ENCODE peak calls at places on chromosomes 13 and 19, in eight cellular contexts. One of them, this sample, is unnamed. For H3K9me2, the result is how much of the 10 kb centered on the place peaks cover.

GRCh38 chr19:44812142-44812718 is 3.3 kb downstream of the BCAM start:
- DNase-seq in Karpas-422: no peak
- DNase-seq in GM23338: no peak
- DNase-seq in PC-3: no peak
- DNase-seq in hepatocyte: no peak
- DNase-seq in MM.1S: no peak
- DNase-seq in PC-9: no peak
- DNase-seq in SK-N-SH: no peak
- DNase-seq in this sample: no peak

GRCh38 chr19:57055956-57056355 is 63.8 kb upstream of the USP29 start:
- DNase-seq in Karpas-422: no peak
- DNase-seq in GM23338: no peak
- DNase-seq in PC-3: no peak
- DNase-seq in hepatocyte: no peak
- DNase-seq in MM.1S: no peak
- DNase-seq in PC-9: no peak
- DNase-seq in SK-N-SH: no peak
- DNase-seq in this sample: no peak

GRCh38 chr13:74105871-74106270 is 28.3 kb downstream of the KLF12 start:
- DNase-seq in Karpas-422: no peak
- DNase-seq in GM23338: no peak
- DNase-seq in PC-3: no peak
- DNase-seq in hepatocyte: no peak
- DNase-seq in MM.1S: no peak
- DNase-seq in PC-9: no peak
- DNase-seq in SK-N-SH: no peak
- DNase-seq in this sample: no peak

GRCh38 chr19:51971624-51972023 is 15.0 kb downstream of the ZNF350 start:
- DNase-seq in Karpas-422: peak
- DNase-seq in GM23338: peak
- DNase-seq in PC-3: no peak
- DNase-seq in hepatocyte: no peak
- DNase-seq in MM.1S: no peak
- DNase-seq in PC-9: peak
- DNase-seq in SK-N-SH: no peak
- DNase-seq in this sample: no peak

GRCh38 chr19:2503521-2504109 is 27.7 kb downstream of the GADD45B start:
- DNase-seq in Karpas-422: peak
- DNase-seq in GM23338: no peak
- DNase-seq in PC-3: peak
- DNase-seq in hepatocyte: peak
- DNase-seq in MM.1S: no peak
- DNase-seq in PC-9: peak
- DNase-seq in SK-N-SH: no peak
- DNase-seq in this sample: peak

GRCh38 chr19:42048992-42049391 is 21.0 kb downstream of the GRIK5 start:
- DNase-seq in Karpas-422: no peak
- DNase-seq in GM23338: no peak
- DNase-seq in PC-3: peak
- DNase-seq in hepatocyte: no peak
- DNase-seq in MM.1S: no peak
- DNase-seq in PC-9: peak
- DNase-seq in SK-N-SH: no peak
- DNase-seq in this sample: no peak

GRCh38 chr13:100535401-100536135 is 53.0 kb downstream of the GGACT start:
- DNase-seq in Karpas-422: no peak
- DNase-seq in GM23338: no peak
- DNase-seq in PC-3: no peak
- DNase-seq in hepatocyte: no peak
- DNase-seq in MM.1S: no peak
- DNase-seq in PC-9: no peak
- DNase-seq in SK-N-SH: no peak
- DNase-seq in this sample: no peak

GRCh38 chr13:60755380-60756163 is 358.6 kb downstream of the TDRD3 start:
- DNase-seq in Karpas-422: no peak
- DNase-seq in GM23338: peak
- DNase-seq in PC-3: peak
- DNase-seq in hepatocyte: peak
- DNase-seq in MM.1S: no peak
- DNase-seq in PC-9: peak
- DNase-seq in SK-N-SH: no peak
- DNase-seq in this sample: no peak

GRCh38 chr13:99648266-99648665 is 147.0 kb downstream of the TM9SF2 start:
- DNase-seq in Karpas-422: no peak
- DNase-seq in GM23338: no peak
- DNase-seq in PC-3: no peak
- DNase-seq in hepatocyte: no peak
- DNase-seq in MM.1S: no peak
- DNase-seq in PC-9: no peak
- DNase-seq in SK-N-SH: no peak
- DNase-seq in this sample: no peak

GRCh38 chr13:68697551-68697950 is 1410.1 kb upstream of the ATXN8OS start:
- DNase-seq in Karpas-422: no peak
- DNase-seq in GM23338: no peak
- DNase-seq in PC-3: no peak
- DNase-seq in hepatocyte: peak
- DNase-seq in MM.1S: peak
- DNase-seq in PC-9: no peak
- DNase-seq in SK-N-SH: peak
- DNase-seq in this sample: no peak

GRCh38 chr13:20525601-20526544 is at the start of gene CRYL1:
- DNase-seq in Karpas-422: peak
- DNase-seq in GM23338: peak
- DNase-seq in PC-3: peak
- DNase-seq in hepatocyte: peak
- DNase-seq in MM.1S: peak
- DNase-seq in PC-9: peak
- DNase-seq in SK-N-SH: peak
- DNase-seq in this sample: no peak

GRCh38 chr19:47226426-47227346 is 4.3 kb downstream of the BBC3 start:
- DNase-seq in Karpas-422: peak
- DNase-seq in GM23338: peak
- DNase-seq in PC-3: peak
- DNase-seq in hepatocyte: peak
- DNase-seq in MM.1S: peak
- DNase-seq in PC-9: peak
- DNase-seq in SK-N-SH: peak
- DNase-seq in this sample: peak

GRCh38 chr13:34108396-34108795 is 290.4 kb downstream of the RFC3 start:
- DNase-seq in Karpas-422: no peak
- DNase-seq in GM23338: no peak
- DNase-seq in PC-3: peak
- DNase-seq in hepatocyte: peak
- DNase-seq in MM.1S: no peak
- DNase-seq in PC-9: no peak
- DNase-seq in SK-N-SH: no peak
- DNase-seq in this sample: no peak

GRCh38 chr13:28128030-28128429 is 10.3 kb upstream of the PAN3 start:
- DNase-seq in Karpas-422: no peak
- DNase-seq in GM23338: no peak
- DNase-seq in PC-3: no peak
- DNase-seq in hepatocyte: no peak
- DNase-seq in MM.1S: no peak
- DNase-seq in PC-9: no peak
- DNase-seq in SK-N-SH: no peak
- DNase-seq in this sample: no peak

GRCh38 chr13:51364404-51365008 is 25.0 kb downstream of the SERPINE3 start:
- DNase-seq in Karpas-422: no peak
- DNase-seq in GM23338: no peak
- DNase-seq in PC-3: peak
- DNase-seq in hepatocyte: no peak
- DNase-seq in MM.1S: no peak
- DNase-seq in PC-9: no peak
- DNase-seq in SK-N-SH: no peak
- DNase-seq in this sample: no peak

GRCh38 chr13:90154311-90154960 is 1193.1 kb upstream of the MIR17HG start:
- DNase-seq in Karpas-422: no peak
- DNase-seq in GM23338: no peak
- DNase-seq in PC-3: peak
- DNase-seq in hepatocyte: no peak
- DNase-seq in MM.1S: no peak
- DNase-seq in PC-9: no peak
- DNase-seq in SK-N-SH: no peak
- DNase-seq in this sample: no peak

GRCh38 chr13:90156390-90156789 is 1191.1 kb upstream of the MIR17HG start:
- DNase-seq in Karpas-422: no peak
- DNase-seq in GM23338: no peak
- DNase-seq in PC-3: no peak
- DNase-seq in hepatocyte: no peak
- DNase-seq in MM.1S: no peak
- DNase-seq in PC-9: no peak
- DNase-seq in SK-N-SH: no peak
- DNase-seq in this sample: no peak
- H3K9me2 ChIP-seq in Karpas-422: under half
- H3K9me2 ChIP-seq in GM23338: under half
- H3K9me2 ChIP-seq in PC-3: under half
- H3K9me2 ChIP-seq in hepatocyte: under half
- H3K9me2 ChIP-seq in MM.1S: under half
- H3K9me2 ChIP-seq in PC-9: under half
- H3K9me2 ChIP-seq in SK-N-SH: under half
- H3K9me2 ChIP-seq in this sample: under half

DNA sequence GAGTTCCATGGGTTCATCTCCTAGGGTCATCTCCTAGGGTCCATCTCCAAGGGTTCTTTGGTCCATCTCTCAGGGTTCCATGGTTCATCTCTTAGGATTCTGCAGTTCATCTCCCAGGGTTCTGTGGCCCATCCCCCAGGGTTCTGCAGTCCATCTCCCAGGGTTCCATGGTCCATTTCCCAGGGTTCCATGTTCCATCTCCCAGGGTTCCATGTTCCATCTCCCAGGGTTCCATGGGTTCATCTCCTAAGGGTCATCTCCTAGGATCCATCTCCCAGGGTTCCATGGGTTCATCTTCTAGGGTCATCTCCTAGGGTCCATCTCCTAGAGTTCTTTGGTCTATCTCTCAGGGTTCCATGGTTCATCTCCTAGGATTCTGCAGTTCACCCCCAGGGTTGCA is 4.9 kb downstream of the TMEM59L start:
- DNase-seq in Karpas-422: no peak
- DNase-seq in GM23338: no peak
- DNase-seq in PC-3: no peak
- DNase-seq in hepatocyte: no peak
- DNase-seq in MM.1S: no peak
- DNase-seq in PC-9: no peak
- DNase-seq in SK-N-SH: no peak
- DNase-seq in this sample: no peak
- H3K9me2 ChIP-seq in Karpas-422: under half
- H3K9me2 ChIP-seq in GM23338: under half
- H3K9me2 ChIP-seq in PC-3: under half
- H3K9me2 ChIP-seq in hepatocyte: under half
- H3K9me2 ChIP-seq in MM.1S: under half
- H3K9me2 ChIP-seq in PC-9: under half
- H3K9me2 ChIP-seq in SK-N-SH: under half
- H3K9me2 ChIP-seq in this sample: under half

GRCh38 chr13:111153977-111154332 is 38.8 kb downstream of the ARHGEF7 start:
- DNase-seq in Karpas-422: peak
- DNase-seq in GM23338: peak
- DNase-seq in PC-3: peak
- DNase-seq in hepatocyte: no peak
- DNase-seq in MM.1S: peak
- DNase-seq in PC-9: peak
- DNase-seq in SK-N-SH: no peak
- DNase-seq in this sample: no peak
- H3K9me2 ChIP-seq in Karpas-422: under half
- H3K9me2 ChIP-seq in GM23338: under half
- H3K9me2 ChIP-seq in PC-3: under half
- H3K9me2 ChIP-seq in hepatocyte: under half
- H3K9me2 ChIP-seq in MM.1S: under half
- H3K9me2 ChIP-seq in PC-9: under half
- H3K9me2 ChIP-seq in SK-N-SH: under half
- H3K9me2 ChIP-seq in this sample: under half

GRCh38 chr13:101739382-101740178 is 287.1 kb downstream of the ITGBL1 start:
- DNase-seq in Karpas-422: no peak
- DNase-seq in GM23338: no peak
- DNase-seq in PC-3: no peak
- DNase-seq in hepatocyte: no peak
- DNase-seq in MM.1S: no peak
- DNase-seq in PC-9: no peak
- DNase-seq in SK-N-SH: no peak
- DNase-seq in this sample: no peak

GRCh38 chr13:101736551-101736950 is 284.1 kb downstream of the ITGBL1 start:
- DNase-seq in Karpas-422: no peak
- DNase-seq in GM23338: no peak
- DNase-seq in PC-3: no peak
- DNase-seq in hepatocyte: no peak
- DNase-seq in MM.1S: no peak
- DNase-seq in PC-9: no peak
- DNase-seq in SK-N-SH: no peak
- DNase-seq in this sample: no peak

DNA sequence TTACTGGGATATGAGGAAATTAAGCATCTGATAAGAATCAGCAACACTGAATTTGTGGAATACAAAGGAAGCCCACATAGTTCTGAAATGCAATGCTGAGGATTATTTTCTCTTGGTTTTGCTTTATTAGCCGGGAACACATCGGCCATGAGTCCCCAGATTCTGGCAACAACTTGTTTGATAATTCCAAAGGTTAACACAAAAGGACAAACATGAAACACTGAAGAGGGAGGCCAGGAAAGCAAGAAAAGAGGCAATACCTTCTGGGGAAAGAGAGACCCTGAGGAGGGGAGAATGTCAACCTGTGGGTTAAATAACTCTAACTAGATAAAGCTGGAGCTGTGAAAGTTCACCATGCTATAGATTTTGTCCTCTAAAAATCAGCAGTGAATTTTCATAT is 285.9 kb downstream of the ITGBL1 start:
- DNase-seq in Karpas-422: no peak
- DNase-seq in GM23338: no peak
- DNase-seq in PC-3: no peak
- DNase-seq in hepatocyte: no peak
- DNase-seq in MM.1S: no peak
- DNase-seq in PC-9: no peak
- DNase-seq in SK-N-SH: no peak
- DNase-seq in this sample: no peak
- H3K9me2 ChIP-seq in Karpas-422: under half
- H3K9me2 ChIP-seq in GM23338: under half
- H3K9me2 ChIP-seq in PC-3: under half
- H3K9me2 ChIP-seq in hepatocyte: under half
- H3K9me2 ChIP-seq in MM.1S: under half
- H3K9me2 ChIP-seq in PC-9: under half
- H3K9me2 ChIP-seq in SK-N-SH: under half
- H3K9me2 ChIP-seq in this sample: under half